ENCODE peak calls at places on chromosomes 4 and X, in five cellular contexts. O is NCI-H1092 treated with DMSO at 0.1 percent for 48 hours, B is PC-9, T is bronchial epithelial cell, N is cardiac muscle cell. H is an unnamed sample.

GRCh38 chr4:87853108-87853507 is 20.3 kb downstream of the MEPE start:
- DNase-seq in O (peak; percentile 26), B (no peak), T (peak; percentile 66), N (peak; percentile 41), H (peak; percentile 61)

GRCh38 chr4:31360786-31361185 is 640.6 kb downstream of the PCDH7 start:
- DNase-seq in O (no peak), B (no peak), T (peak; percentile 79), N (no peak), H (peak; percentile 30)

GRCh38 chrX:150913511-150913910 is 15.0 kb upstream of the CD99L2 start:
- DNase-seq in O (no peak), B (no peak), T (peak; percentile 7), N (no peak), H (peak; percentile 42)

GRCh38 chrX:67544281-67544680 is 460 bp downstream of the AR start:
- DNase-seq in O (no peak), B (no peak), T (no peak), N (peak; percentile 40), H (no peak)

GRCh38 chr4:99506781-99507180 is 4.0 kb upstream of the C4orf17 start:
- DNase-seq in O (no peak), B (no peak), T (peak; percentile 14), N (no peak), H (peak; percentile 34)

GRCh38 chrX:13742397-13743176 is 8.0 kb downstream of the OFD1 start:
- DNase-seq in O (no peak), B (no peak), T (peak; percentile 24), N (no peak), H (peak; percentile 41)

GRCh38 chrX:47563801-47564315 is 2.9 kb downstream of the ARAF start:
- DNase-seq in O (no peak), B (no peak), T (peak; percentile 67), N (no peak), H (no peak)

GRCh38 chr4:173507471-173508385 is 22.3 kb downstream of the HAND2 start:
- DNase-seq in O (no peak), B (no peak), T (no peak), N (peak; percentile 50), H (no peak)

GRCh38 chrX:38654302-38654701 is 93.0 kb downstream of the TSPAN7 start:
- DNase-seq in O (peak; percentile 7), B (no peak), T (peak; percentile 39), N (peak; percentile 61), H (peak; percentile 54)

GRCh38 chr4:181504846-181505374 is 738.3 kb upstream of the TENM3 start:
- DNase-seq in O (peak; percentile 88), B (no peak), T (no peak), N (peak; percentile 54), H (no peak)

GRCh38 chrX:70455366-70456202 is 10.9 kb downstream of the DLG3 start:
- DNase-seq in O (peak; percentile 15), B (peak; percentile 19), T (peak; percentile 41), N (no peak), H (no peak)

GRCh38 chr4:169491211-169491610 is 121.2 kb downstream of the NEK1 start:
- DNase-seq in O (no peak), B (no peak), T (no peak), N (no peak), H (no peak)

GRCh38 chr4:73409012-73409862 is 5.2 kb downstream of the ALB start:
- DNase-seq in O (no peak), B (no peak), T (no peak), N (no peak), H (no peak)

GRCh38 chr4:69115851-69116213 is 19.6 kb downstream of the UGT2B7 start:
- DNase-seq in O (no peak), B (no peak), T (no peak), N (no peak), H (no peak)

GRCh38 chrX:29940750-29941149 is 274.6 kb upstream of the MAGEB2 start:
- DNase-seq in O (no peak), B (no peak), T (no peak), N (no peak), H (no peak)

GRCh38 chr4:185654965-185655554 is 119.8 kb upstream of the PDLIM3 start:
- DNase-seq in O (no peak), B (no peak), T (no peak), N (no peak), H (no peak)

GRCh38 chrX:54817220-54817820 is 9.8 kb downstream of the MAGED2 start:
- DNase-seq in O (no peak), B (no peak), T (no peak), N (no peak), H (no peak)

GRCh38 chr4:65668201-65669007 is 1.9 kb downstream of the EPHA5 start:
- DNase-seq in O (no peak), B (no peak), T (no peak), N (peak; percentile 55), H (no peak)

GRCh38 chr4:138992676-138993075 is 22.9 kb upstream of the NOCT start:
- DNase-seq in O (no peak), B (no peak), T (no peak), N (no peak), H (no peak)

GRCh38 chrX:8960809-8961413 is 73.0 kb downstream of the FAM9B start:
- DNase-seq in O (no peak), B (no peak), T (no peak), N (no peak), H (no peak)

GRCh38 chr4:40606239-40606767 is 23.4 kb downstream of the RBM47 start:
- DNase-seq in O (no peak), B (no peak), T (no peak), N (no peak), H (no peak)

GRCh38 chr4:95120456-95120855 is 362.7 kb downstream of the BMPR1B start:
- DNase-seq in O (no peak), B (no peak), T (no peak), N (no peak), H (no peak)

GRCh38 chr4:126583509-126583908 is 1049.2 kb upstream of the INTU start:
- DNase-seq in O (no peak), B (no peak), T (peak; percentile 43), N (peak; percentile 20), H (peak; percentile 44)

GRCh38 chrX:134718329-134719317 is 60.4 kb upstream of the PLAC1 start:
- DNase-seq in O (no peak), B (peak; percentile 85), T (peak; percentile 87), N (no peak), H (peak; percentile 91)

GRCh38 chr4:1363540-1363939 is 16.5 kb downstream of the UVSSA start:
- DNase-seq in O (no peak), B (no peak), T (no peak), N (no peak), H (no peak)

GRCh38 chrX:46444011-46444410 is 101.2 kb downstream of the ZNF674 start:
- DNase-seq in O (no peak), B (peak; percentile 17), T (peak; percentile 78), N (peak; percentile 5), H (peak; percentile 54)

H was measured in MCF 10A.